ENCODE peak calls at places on chromosomes 12 and 14, in six cellular contexts. P is endothelial cell; N is MM.1S; Q is stimulated activated CD4-positive, alpha-beta T cell treated with anti-CD3 and anti-CD28 coated beads, Interleukin-15, amount 100 ng/mL, for 24 hours; C is RPMI8226; M is RPMI7951. X is an unnamed sample.
A peak's percentile ranks its signal among the peaks of the same experiment; 100 is the strongest.

GRCh38 chr12:87413784-87414183 is 615.4 kb downstream of the C12orf50 start:
- DNase-seq in C (no peak), N (no peak), P (no peak), Q (no peak), M (peak; percentile 37), X (no peak)

GRCh38 chr14:51211149-51211548 is 28.9 kb upstream of the TMX1 start:
- DNase-seq in Q (no peak), M (peak; percentile 46), P (no peak), C (no peak), N (no peak), X (peak; percentile 14)

GRCh38 chr14:59483360-59483759 is 848 bp downstream of the L3HYPDH start:
- DNase-seq in M (peak; percentile 63), Q (no peak), P (no peak), C (no peak), N (no peak), X (peak; percentile 58)

GRCh38 chr12:52975204-52975603 is 26.3 kb downstream of the KRT18 start:
- DNase-seq in M (no peak), C (no peak), Q (no peak), N (no peak), P (no peak), X (peak; percentile 43)

GRCh38 chr14:65623759-65624158 is 211.2 kb downstream of the FUT8 start:
- DNase-seq in M (no peak), C (no peak), P (no peak), Q (no peak), N (no peak), X (no peak)

GRCh38 chr14:89202413-89202812 is 214.6 kb downstream of the FOXN3 start:
- DNase-seq in M (no peak), Q (no peak), P (no peak), C (no peak), N (no peak), X (no peak)

GRCh38 chr12:32535260-32535999 is 136.1 kb downstream of the FGD4 start:
- DNase-seq in N (peak; percentile 79), C (peak; percentile 97), Q (no peak), M (peak; percentile 73), P (peak; percentile 9), X (peak; percentile 63)

GRCh38 chr12:40693503-40693863 is 1.2 kb downstream of the CNTN1 start:
- DNase-seq in C (no peak), M (no peak), P (peak; percentile 34), Q (no peak), N (no peak), X (no peak)

GRCh38 chr12:132305991-132306884 is 23.2 kb downstream of the GALNT9 start:
- DNase-seq in Q (no peak), N (no peak), P (no peak), M (no peak), C (no peak), X (no peak)

GRCh38 chr12:6605425-6606330 is 1.5 kb downstream of the CHD4 start:
- DNase-seq in P (peak; percentile 16), C (peak; percentile 56), M (peak; percentile 45), N (peak; percentile 58), Q (peak; percentile 34), X (peak; percentile 32)

GRCh38 chr12:18805516-18806248 is 67.8 kb downstream of the CAPZA3 start:
- DNase-seq in C (no peak), Q (no peak), P (no peak), N (no peak), M (no peak), X (no peak)

GRCh38 chr12:112198120-112198733 is 72.9 kb downstream of the TRAFD1 start:
- DNase-seq in M (peak; percentile 29), N (peak; percentile 23), C (peak; percentile 49), P (peak; percentile 64), Q (peak; percentile 66), X (peak; percentile 50)

GRCh38 chr12:3658327-3659163 is 94.4 kb downstream of the CRACR2A start:
- DNase-seq in Q (peak; percentile 39), N (no peak), M (peak; percentile 7), C (peak; percentile 37), P (peak; percentile 62), X (peak; percentile 13)

GRCh38 chr12:7884687-7885086 is 12.0 kb upstream of the SLC2A14 start:
- DNase-seq in M (peak; percentile 17), Q (no peak), C (no peak), N (no peak), P (no peak), X (no peak)

GRCh38 chr12:26022043-26022442 is 63.6 kb downstream of the RASSF8 start:
- DNase-seq in C (no peak), P (no peak), Q (no peak), N (no peak), M (no peak), X (no peak)

GRCh38 chr14:102900631-102901571 is 21.6 kb upstream of the AMN start:
- DNase-seq in Q (no peak), M (no peak), C (no peak), P (no peak), N (peak; percentile 26), X (no peak)

GRCh38 chr14:103518416-103519042 is 4.1 kb downstream of the CKB start:
- DNase-seq in N (no peak), Q (peak; percentile 74), C (peak; percentile 54), P (peak; percentile 71), M (peak; percentile 38), X (peak; percentile 72)

GRCh38 chr12:19190292-19191031 is 60.9 kb downstream of the PLEKHA5 start:
- DNase-seq in P (no peak), M (peak; percentile 18), N (no peak), C (no peak), Q (no peak), X (peak; percentile 28)

GRCh38 chr14:21631084-21631483 is 3.7 kb downstream of the OR10G2 start:
- DNase-seq in M (no peak), P (no peak), Q (no peak), C (no peak), N (peak; percentile 75), X (no peak)

GRCh38 chr14:37590096-37590809 is 4.8 kb downstream of the FOXA1 start:
- DNase-seq in M (no peak), P (no peak), C (no peak), Q (no peak), N (no peak), X (no peak)

GRCh38 chr14:34147461-34147860 is 196.6 kb upstream of the EGLN3 start:
- DNase-seq in C (no peak), P (no peak), N (no peak), Q (no peak), M (peak; percentile 32), X (no peak)

GRCh38 chr14:75640876-75641275 is 19.8 kb downstream of the ERG28 start:
- DNase-seq in C (no peak), P (no peak), N (no peak), M (no peak), Q (no peak), X (no peak)

GRCh38 chr12:66899567-66899966 is 220.7 kb upstream of the GRIP1 start:
- DNase-seq in P (no peak), Q (no peak), C (no peak), N (no peak), M (no peak), X (no peak)